ENCODE peak calls at places on chromosome 19, in ten cellular contexts. Q, R, B, V, M, S, W, L, K and N are unnamed samples. For H3K4me1, H3K9me3 and H3K27me3, the result is how much of the 10 kb centered on the place peaks cover.

GRCh38 chr19:28667348-28667977 is 545.5 kb downstream of the UQCRFS1 start:
- DNase-seq in V (no peak), M (no peak), Q (no peak), W (no peak), L (no peak), K (no peak), S (no peak), R (no peak), B (no peak), N (no peak)

GRCh38 chr19:28859811-28860210 is 353.1 kb downstream of the UQCRFS1 start:
- DNase-seq in K (no peak), M (no peak), W (no peak), Q (no peak), R (no peak), V (no peak), B (no peak), S (no peak), L (no peak), N (no peak)

GRCh38 chr19:52533901-52534300 is 6.4 kb downstream of the ZNF808 start:
- DNase-seq in Q (no peak), L (peak), K (no peak), W (no peak), M (peak), V (no peak), R (peak), B (no peak), S (no peak), N (no peak)

GRCh38 chr19:8209111-8209964 is at the start of gene CERS4:
- DNase-seq in V (peak), S (peak), W (peak), B (peak), R (peak), K (peak), M (peak), Q (peak), L (peak), N (peak)

GRCh38 chr19:40806385-40807146 is 7.6 kb downstream of the EGLN2 start:
- DNase-seq in S (peak), M (peak), V (peak), R (peak), K (no peak), W (peak), L (peak), Q (peak), B (peak), N (peak)

GRCh38 chr19:34556500-34556899 is 74.9 kb downstream of the WTIP start:
- DNase-seq in B (no peak), S (no peak), L (no peak), V (no peak), W (peak), K (no peak), M (peak), Q (no peak), R (no peak), N (no peak)

GRCh38 chr19:11535792-11536595 is 2.7 kb upstream of the CNN1 start:
- DNase-seq in Q (peak), B (peak), M (peak), S (peak), K (peak), V (peak), R (peak), W (peak), L (peak), N (peak)

GRCh38 chr19:38095411-38096308 is 128.4 kb downstream of the DPF1 start:
- DNase-seq in W (peak), S (peak), Q (peak), L (peak), V (no peak), R (peak), B (peak), M (peak), K (peak), N (peak)

GRCh38 chr19:29535984-29536508 is 10.3 kb downstream of the VSTM2B start:
- DNase-seq in B (no peak), Q (no peak), K (no peak), W (no peak), R (no peak), L (no peak), V (no peak), M (no peak), S (no peak), N (no peak)

GRCh38 chr19:37466277-37466797 is 907 bp downstream of the ZNF569 start:
- DNase-seq in R (no peak), B (peak), K (no peak), S (no peak), V (no peak), L (no peak), M (no peak), W (no peak), Q (no peak), N (no peak)

GRCh38 chr19:963401-964022 is 20.6 kb upstream of the WDR18 start:
- DNase-seq in W (no peak), V (peak), B (no peak), S (no peak), R (no peak), L (no peak), K (no peak), Q (no peak), M (no peak), N (no peak)

GRCh38 chr19:2271516-2272103 is 10.4 kb downstream of the PEAK3 start:
- DNase-seq in V (peak), W (peak), K (no peak), L (no peak), R (no peak), S (no peak), M (peak), B (no peak), Q (no peak), N (no peak)

GRCh38 chr19:13637664-13638063 is 126.7 kb upstream of the MRI1 start:
- DNase-seq in K (no peak), R (no peak), V (no peak), M (no peak), L (no peak), W (peak), S (no peak), Q (no peak), B (no peak), N (no peak)

GRCh38 chr19:409515-410242 is 732 bp upstream of the C2CD4C start:
- DNase-seq in V (no peak), Q (no peak), M (no peak), S (no peak), W (no peak), K (peak), R (no peak), L (no peak), B (no peak), N (peak)

GRCh38 chr19:2507109-2507508 is 31.2 kb downstream of the GADD45B start:
- DNase-seq in M (peak), W (peak), Q (no peak), V (peak), S (peak), B (no peak), R (no peak), K (no peak), L (no peak), N (peak)

GRCh38 chr19:5436101-5436947 is 18.9 kb upstream of the ZNRF4 start:
- DNase-seq in B (no peak), K (peak), V (no peak), Q (no peak), R (no peak), S (no peak), W (peak), M (peak), L (no peak), N (no peak)

GRCh38 chr19:1749373-1750342 is 3.6 kb upstream of the ONECUT3 start:
- DNase-seq in M (no peak), K (no peak), R (no peak), S (no peak), L (no peak), B (no peak), W (no peak), Q (no peak), V (peak), N (no peak)

GRCh38 chr19:45103625-45104319 is 10.8 kb downstream of the PPP1R37 start:
- DNase-seq in Q (no peak), R (no peak), L (no peak), B (no peak), S (no peak), W (no peak), M (peak), K (peak), V (peak), N (no peak)

GRCh38 chr19:19539738-19540703 is 2.0 kb downstream of the CILP2 start:
- DNase-seq in R (peak), K (no peak), B (peak), W (peak), V (peak), M (peak), Q (peak), L (peak), S (peak), N (peak)

GRCh38 chr19:48681127-48681470 is 8.3 kb upstream of the NTN5 start:
- DNase-seq in K (no peak), Q (no peak), M (no peak), S (no peak), W (peak), R (no peak), B (no peak), V (no peak), L (no peak), N (no peak)

GRCh38 chr19:51461723-51462161 is 3.5 kb upstream of the SIGLEC8 start:
- DNase-seq in W (no peak), K (no peak), V (no peak), Q (no peak), R (no peak), S (no peak), B (no peak), L (no peak), M (no peak), N (no peak)

GRCh38 chr19:805600-806550 is 8.6 kb downstream of the PTBP1 start:
- DNase-seq in M (no peak), S (no peak), Q (no peak), W (no peak), V (no peak), B (peak), R (peak), L (no peak), K (no peak), N (no peak)

GRCh38 chr19:28710278-28710677 is 502.7 kb downstream of the UQCRFS1 start:
- DNase-seq in B (no peak), M (peak), W (peak), L (no peak), R (no peak), K (no peak), Q (no peak), S (no peak), V (no peak), N (no peak)

GRCh38 chr19:12497032-12497431 is 12.4 kb upstream of the ZNF709 start:
- DNase-seq in R (no peak), B (no peak), L (no peak), V (no peak), W (no peak), S (no peak), K (no peak), M (no peak), Q (no peak), N (no peak)

GRCh38 chr19:50458396-50459066 is 17.8 kb upstream of the EMC10 start:
- DNase-seq in L (no peak), K (no peak), R (no peak), S (no peak), W (peak), B (no peak), Q (no peak), M (no peak), V (no peak), N (no peak)

GRCh38 chr19:5154129-5154798 is 185.4 kb downstream of the KDM4B start:
- DNase-seq in W (peak), K (peak), Q (no peak), S (peak), B (peak), V (no peak), M (peak), L (no peak), R (no peak), N (no peak)

GRCh38 chr19:18468930-18469244 is 31.0 kb upstream of the ISYNA1 start:
- DNase-seq in W (no peak), R (no peak), B (no peak), M (no peak), L (no peak), V (no peak), Q (no peak), K (no peak), S (no peak), N (no peak)

GRCh38 chr19:18469245-18470107 is 31.5 kb upstream of the ISYNA1 start:
- DNase-seq in M (peak), Q (peak), R (peak), S (peak), W (peak), V (peak), B (peak), K (peak), L (peak), N (peak)

GRCh38 chr19:18468517-18468916 is 30.6 kb upstream of the ISYNA1 start:
- DNase-seq in R (no peak), L (no peak), M (no peak), W (peak), V (no peak), K (no peak), S (no peak), Q (no peak), B (no peak), N (no peak)

GRCh38 chr19:18470787-18471186 is 32.9 kb upstream of the ISYNA1 start:
- DNase-seq in K (no peak), R (no peak), B (no peak), S (no peak), W (no peak), V (no peak), L (no peak), M (no peak), Q (no peak), N (no peak)

DNA sequence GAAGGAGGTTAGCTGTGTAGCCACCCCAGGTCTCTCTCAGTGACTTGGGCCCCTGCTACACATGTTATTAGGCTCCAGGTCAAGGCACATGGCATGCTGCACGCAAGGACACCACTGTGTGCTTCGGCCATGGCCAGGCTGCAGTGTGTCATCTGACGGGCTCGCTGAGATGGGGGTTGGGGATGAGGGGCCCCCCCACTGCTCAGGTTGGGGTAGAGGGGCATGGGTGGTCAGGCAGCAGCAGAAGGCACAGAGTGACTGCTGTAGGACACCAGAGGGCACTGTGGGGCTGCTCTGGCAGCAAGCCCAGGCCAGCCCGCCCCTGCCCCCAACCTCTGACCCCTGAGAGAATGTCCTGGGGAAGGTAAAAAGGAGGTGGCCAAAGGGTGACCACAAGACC is 32.2 kb upstream of the ISYNA1 start:
- DNase-seq in W (peak), R (no peak), L (no peak), V (peak), K (peak), Q (no peak), M (peak), S (no peak), B (no peak), N (no peak)
- H3K4me1 ChIP-seq in W (under half), R (half or more), L (half or more), V (half or more), K (under half), Q (under half), M (under half), S (under half), B (under half), N (under half)

GRCh38 chr19:54692294-54692615 is 29.5 kb downstream of the LILRB4 start:
- DNase-seq in B (no peak), Q (no peak), S (no peak), L (no peak), K (no peak), W (no peak), M (no peak), R (no peak), V (no peak), N (no peak)
- H3K9me3 ChIP-seq in B (under half), Q (under half), S (under half), L (under half), K (under half), W (under half), M (under half), R (under half), V (under half), N (under half)

GRCh38 chr19:10045371-10045770 is 32.1 kb downstream of the RDH8 start:
- DNase-seq in M (no peak), S (no peak), L (no peak), W (no peak), R (no peak), B (no peak), K (no peak), Q (no peak), V (no peak), N (no peak)

GRCh38 chr19:10044390-10044789 is 31.1 kb downstream of the RDH8 start:
- DNase-seq in M (no peak), K (no peak), L (no peak), R (no peak), B (no peak), V (no peak), Q (no peak), W (no peak), S (no peak), N (no peak)

GRCh38 chr19:10037809-10038208 is 24.5 kb downstream of the RDH8 start:
- DNase-seq in W (no peak), K (no peak), R (no peak), L (no peak), Q (no peak), M (peak), S (peak), V (no peak), B (no peak), N (no peak)

DNA sequence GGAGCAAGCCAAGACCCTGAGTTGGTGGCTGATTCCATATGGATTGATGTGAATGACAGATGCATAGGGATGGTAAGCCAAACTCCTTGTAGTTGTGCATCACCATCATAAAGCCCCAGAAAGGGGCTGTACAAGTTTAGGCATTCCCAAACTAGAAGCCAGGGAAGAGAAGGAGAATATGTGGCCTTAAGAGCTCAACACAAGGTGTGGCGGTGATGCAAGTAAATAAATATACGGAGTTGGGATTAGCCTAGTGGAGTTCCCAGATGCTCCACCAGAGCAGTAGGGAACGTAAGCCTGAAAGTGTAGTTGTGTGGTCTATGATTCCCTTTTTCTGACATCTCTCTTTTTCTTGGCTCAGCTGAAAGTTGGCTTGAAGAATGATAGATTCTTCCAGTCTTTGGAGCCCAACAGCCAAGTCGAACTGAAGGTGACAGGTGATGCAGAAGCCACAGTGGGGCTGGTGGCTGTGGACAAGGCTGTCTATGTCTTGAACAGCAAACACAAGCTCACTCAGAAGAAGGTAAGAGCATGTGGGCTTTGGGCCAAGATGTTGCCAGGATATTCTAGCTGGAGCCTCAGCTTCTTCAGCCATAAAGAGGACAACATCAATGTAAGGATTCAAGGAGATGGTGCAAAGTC is 30.1 kb downstream of the RDH8 start:
- DNase-seq in L (no peak), R (no peak), M (no peak), V (no peak), Q (no peak), B (no peak), W (peak), S (no peak), K (no peak), N (no peak)
- H3K27me3 ChIP-seq in L (under half), R (under half), M (under half), V (under half), Q (under half), B (under half), W (under half), S (under half), K (under half), N (under half)

GRCh38 chr19:35851213-35852028 is 883 bp downstream of the NPHS1 start:
- DNase-seq in V (no peak), Q (no peak), S (no peak), W (no peak), R (no peak), K (no peak), L (no peak), M (peak), B (no peak), N (peak)
- H3K4me1 ChIP-seq in V (under half), Q (under half), S (under half), W (under half), R (under half), K (under half), L (under half), M (under half), B (under half), N (under half)

DNA sequence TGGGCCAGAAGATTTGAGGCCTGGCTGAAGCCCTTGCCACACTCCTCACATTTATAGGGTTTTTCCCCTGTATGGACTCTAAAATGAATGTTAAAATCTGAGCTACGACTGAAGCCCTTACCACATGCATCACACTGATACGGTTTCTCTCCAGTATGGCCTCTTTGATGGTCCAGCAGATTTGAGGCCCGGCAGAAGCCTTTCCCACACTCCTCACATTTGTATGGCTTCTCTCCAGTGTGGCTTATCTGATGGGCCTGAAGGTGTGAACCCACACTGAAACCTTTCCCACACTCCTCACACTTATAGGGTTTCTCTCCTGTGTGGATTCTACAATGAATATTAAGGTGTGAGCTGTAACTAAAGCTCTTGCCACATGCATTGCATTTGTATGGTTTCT is 21.0 kb downstream of the ZNF45 start:
- DNase-seq in M (no peak), S (no peak), L (no peak), R (no peak), K (no peak), V (no peak), B (no peak), Q (no peak), W (no peak), N (no peak)
- H3K9me3 ChIP-seq in M (half or more), S (under half), L (half or more), R (half or more), K (under half), V (under half), B (under half), Q (half or more), W (under half), N (half or more)

GRCh38 chr19:3590991-3591659 is 5.8 kb downstream of the GIPC3 start:
- DNase-seq in Q (no peak), B (no peak), L (no peak), W (no peak), S (no peak), R (no peak), M (no peak), K (no peak), V (no peak), N (no peak)
- H3K27me3 ChIP-seq in Q (under half), B (under half), L (under half), W (under half), S (under half), R (under half), M (under half), K (under half), V (under half), N (under half)

GRCh38 chr19:42246869-42247630 is 4.6 kb upstream of the GSK3A start:
- DNase-seq in Q (no peak), L (no peak), S (no peak), W (peak), B (peak), V (no peak), K (no peak), R (no peak), M (no peak), N (no peak)

GRCh38 chr19:42246143-42246868 is 3.9 kb upstream of the GSK3A start:
- DNase-seq in B (peak), V (no peak), K (no peak), L (peak), R (peak), Q (no peak), W (peak), M (peak), S (peak), N (no peak)

GRCh38 chr19:42242071-42242511 is 311 bp downstream of the GSK3A start:
- DNase-seq in R (no peak), W (peak), M (peak), B (no peak), L (no peak), S (peak), K (no peak), Q (no peak), V (no peak), N (no peak)

GRCh38 chr19:42242512-42243409 is at the start of gene GSK3A:
- DNase-seq in R (peak), W (peak), V (peak), Q (peak), B (peak), S (peak), L (peak), K (peak), M (peak), N (peak)

GRCh38 chr19:42244452-42245220 is 2.2 kb upstream of the GSK3A start:
- DNase-seq in S (peak), K (peak), B (peak), V (peak), W (peak), R (peak), Q (peak), M (peak), L (peak), N (peak)
- H3K4me1 ChIP-seq in S (under half), K (under half), B (under half), V (under half), W (under half), R (half or more), Q (under half), M (under half), L (half or more), N (under half)

GRCh38 chr19:46601318-46602224 is at the start of gene CALM3:
- DNase-seq in V (no peak), L (no peak), W (no peak), R (no peak), Q (no peak), S (no peak), M (peak), K (peak), B (no peak), N (no peak)
- H3K9me3 ChIP-seq in V (under half), L (under half), W (under half), R (under half), Q (under half), S (under half), M (under half), K (under half), B (under half), N (under half)